ENCODE peak calls at places on chromosome 3, in nine cellular contexts. B, P, D, Z, V, H, M, Q and C are unnamed samples.

GRCh38 chr3:117751691-117752090 is 1042.1 kb downstream of the TUSC7 start:
- DNase-seq in B (no peak), P (no peak), D (no peak), Z (no peak), V (no peak), H (no peak), M (no peak), Q (no peak), C (no peak)

GRCh38 chr3:12143949-12144504 is 14.7 kb downstream of the TIMP4 start:
- DNase-seq in B (peak), P (no peak), D (no peak), Z (peak), V (peak), H (no peak), M (no peak), Q (no peak), C (peak)

GRCh38 chr3:183203670-183204069 is 41.1 kb upstream of the LAMP3 start:
- DNase-seq in B (no peak), P (no peak), D (no peak), Z (no peak), V (no peak), H (no peak), M (no peak), Q (no peak), C (no peak)

GRCh38 chr3:5105050-5105449 is 17.0 kb upstream of the ARL8B start:
- DNase-seq in B (no peak), P (no peak), D (no peak), Z (no peak), V (no peak), H (no peak), M (no peak), Q (no peak), C (no peak)

GRCh38 chr3:133574260-133574881 is 885 bp downstream of the CDV3 start:
- DNase-seq in B (peak), P (peak), D (peak), Z (peak), V (no peak), H (peak), M (peak), Q (peak), C (no peak)

GRCh38 chr3:157442729-157443128 is 6.1 kb downstream of the PTX3 start:
- DNase-seq in B (no peak), P (no peak), D (no peak), Z (no peak), V (no peak), H (no peak), M (no peak), Q (no peak), C (no peak)

GRCh38 chr3:29925150-29925549 is 644.3 kb downstream of the RBMS3 start:
- DNase-seq in B (no peak), P (no peak), D (no peak), Z (no peak), V (no peak), H (no peak), M (no peak), Q (no peak), C (no peak)

GRCh38 chr3:59678042-59678707 is 628.4 kb upstream of the CFAP20DC start:
- DNase-seq in B (peak), P (no peak), D (no peak), Z (no peak), V (no peak), H (no peak), M (no peak), Q (no peak), C (no peak)

GRCh38 chr3:105362021-105362665 is 4.6 kb upstream of the ALCAM start:
- DNase-seq in B (no peak), P (no peak), D (no peak), Z (peak), V (peak), H (no peak), M (no peak), Q (no peak), C (no peak)